ENCODE peak calls at places on chromosome 14, in ten cellular contexts. Y is CD8-positive, alpha-beta memory T cell; E is testis; S is IMR-90; N is esophagus squamous epithelium; L is lower leg skin; M is AG09309; P is ovary; U is cardiac muscle cell; F is fibroblast of the aortic adventitia. A is an unnamed sample.

GRCh38 chr14:30610719-30611388 is 11.3 kb upstream of the SCFD1 start:
- DNase-seq in Y (no peak), E (no peak), S (peak; percentile 81), N (no peak), L (peak; percentile 86), M (no peak), P (no peak), U (peak; percentile 87), F (peak; percentile 84), A (peak; percentile 41)

GRCh38 chr14:66074546-66074945 is 411.6 kb upstream of the CCDC196 start:
- DNase-seq in Y (no peak), E (no peak), S (no peak), N (no peak), L (no peak), M (no peak), P (no peak), U (no peak), F (no peak), A (no peak)

GRCh38 chr14:32702571-32702970 is 236.1 kb upstream of the NPAS3 start:
- DNase-seq in Y (no peak), E (peak; percentile 58), S (no peak), N (no peak), L (peak; percentile 85), M (no peak), P (peak; percentile 46), U (peak; percentile 40), F (peak; percentile 52), A (no peak)

GRCh38 chr14:63922696-63923421 is 70.1 kb downstream of the SYNE2 start:
- DNase-seq in Y (no peak), E (peak; percentile 60), S (peak; percentile 17), N (no peak), L (peak; percentile 78), M (peak; percentile 41), P (no peak), U (peak; percentile 92), F (peak; percentile 81), A (no peak)

GRCh38 chr14:68627050-68627867 is 165.6 kb downstream of the ZFP36L1 start:
- DNase-seq in Y (no peak), E (peak; percentile 75), S (no peak), N (no peak), L (peak; percentile 81), M (no peak), P (no peak), U (no peak), F (no peak), A (no peak)

GRCh38 chr14:96158735-96159134 is 45.9 kb upstream of the BDKRB2 start:
- DNase-seq in Y (no peak), E (no peak), S (no peak), N (no peak), L (peak; percentile 49), M (no peak), P (no peak), U (no peak), F (no peak), A (no peak)

GRCh38 chr14:72844528-72844927 is 49.4 kb downstream of the DPF3 start:
- DNase-seq in Y (no peak), E (no peak), S (no peak), N (no peak), L (no peak), M (no peak), P (no peak), U (no peak), F (no peak), A (no peak)

GRCh38 chr14:46819117-46819516 is 167.5 kb upstream of the RPL10L start:
- DNase-seq in Y (no peak), E (no peak), S (no peak), N (no peak), L (no peak), M (no peak), P (no peak), U (no peak), F (no peak), A (no peak)

GRCh38 chr14:50619569-50620141 is 48.5 kb downstream of the SAV1 start:
- DNase-seq in Y (no peak), E (no peak), S (peak; percentile 65), N (no peak), L (no peak), M (peak; percentile 38), P (no peak), U (peak; percentile 69), F (peak; percentile 75), A (no peak)

GRCh38 chr14:53462931-53463778 is 310.0 kb upstream of the DDHD1 start:
- DNase-seq in Y (no peak), E (no peak), S (no peak), N (no peak), L (no peak), M (no peak), P (no peak), U (no peak), F (no peak), A (no peak)

GRCh38 chr14:82029038-82029437 is 495.4 kb upstream of the SEL1L start:
- DNase-seq in Y (no peak), E (no peak), S (no peak), N (no peak), L (no peak), M (no peak), P (no peak), U (no peak), F (no peak), A (no peak)

GRCh38 chr14:37592288-37593274 is 2.5 kb downstream of the FOXA1 start:
- DNase-seq in Y (no peak), E (no peak), S (no peak), N (no peak), L (no peak), M (no peak), P (no peak), U (no peak), F (no peak), A (no peak)

GRCh38 chr14:95336192-95336760 is 16.6 kb upstream of the CLMN start:
- DNase-seq in Y (no peak), E (no peak), S (no peak), N (no peak), L (no peak), M (no peak), P (no peak), U (no peak), F (no peak), A (no peak)

GRCh38 chr14:24921903-24922302 is 128.0 kb downstream of the STXBP6 start:
- DNase-seq in Y (no peak), E (no peak), S (peak; percentile 60), N (no peak), L (no peak), M (no peak), P (no peak), U (peak; percentile 39), F (peak; percentile 20), A (peak; percentile 16)
- H3K4me3 ChIP-seq in Y (no peak overlapping the region), E (no peak overlapping the region), S (no peak overlapping the region), N (no peak overlapping the region), L (no peak overlapping the region), M (no peak overlapping the region), P (no peak overlapping the region), U (no peak overlapping the region), F (no peak overlapping the region), A (no peak overlapping the region)

GRCh38 chr14:101559624-101560533 is 1.4 kb upstream of the DIO3 start:
- DNase-seq in Y (no peak), E (peak; percentile 45), S (peak; percentile 3), N (no peak), L (no peak), M (no peak), P (peak; percentile 72), U (peak; percentile 48), F (no peak), A (no peak)
- H3K4me3 ChIP-seq in Y (no peak overlapping the region), E (peak overlapping the region; percentile 78), S (no peak overlapping the region), N (peak overlapping the region; percentile 43), L (peak overlapping the region; percentile 7), M (no peak overlapping the region), P (peak overlapping the region; percentile 75), U (peak overlapping the region; percentile 6), F (no peak overlapping the region), A (no peak overlapping the region)

GRCh38 chr14:88551094-88551870 is 3.5 kb downstream of the PTPN21 start:
- DNase-seq in Y (no peak), E (peak; percentile 85), S (peak; percentile 82), N (no peak), L (peak; percentile 96), M (peak; percentile 55), P (peak; percentile 77), U (peak; percentile 92), F (peak; percentile 89), A (peak; percentile 57)

GRCh38 chr14:88553886-88554457 is 835 bp downstream of the PTPN21 start:
- DNase-seq in Y (no peak), E (peak; percentile 58), S (peak; percentile 8), N (no peak), L (no peak), M (no peak), P (peak; percentile 25), U (peak; percentile 32), F (peak; percentile 42), A (no peak)

GRCh38 chr14:88551936-88552565 is 2.8 kb downstream of the PTPN21 start:
- DNase-seq in Y (no peak), E (peak; percentile 43), S (peak; percentile 19), N (no peak), L (no peak), M (no peak), P (peak; percentile 26), U (peak; percentile 38), F (peak; percentile 34), A (no peak)

GRCh38 chr14:88554458-88555286 is at the start of gene PTPN21:
- DNase-seq in Y (no peak), E (peak; percentile 86), S (peak; percentile 64), N (no peak), L (peak; percentile 95), M (no peak), P (peak; percentile 83), U (peak; percentile 83), F (peak; percentile 51), A (no peak)

GRCh38 chr14:88552859-88553258 is 1.9 kb downstream of the PTPN21 start:
- DNase-seq in Y (no peak), E (no peak), S (no peak), N (no peak), L (no peak), M (no peak), P (no peak), U (no peak), F (no peak), A (no peak)
- H3K4me3 ChIP-seq in Y (no peak overlapping the region), E (no peak overlapping the region), S (no peak overlapping the region), N (no peak overlapping the region), L (no peak overlapping the region), M (no peak overlapping the region), P (no peak overlapping the region), U (no peak overlapping the region), F (peak overlapping the region; percentile 84), A (no peak overlapping the region)

GRCh38 chr14:54627718-54628345 is 60.9 kb downstream of the SAMD4A start:
- DNase-seq in Y (peak; percentile 11), E (peak; percentile 35), S (peak; percentile 69), N (no peak), L (no peak), M (no peak), P (no peak), U (peak; percentile 80), F (peak; percentile 63), A (no peak)
- H3K4me3 ChIP-seq in Y (peak overlapping the region; percentile 52), E (no peak overlapping the region), S (no peak overlapping the region), N (peak overlapping the region; percentile 14), L (no peak overlapping the region), M (no peak overlapping the region), P (no peak overlapping the region), U (no peak overlapping the region), F (peak overlapping the region; percentile 41), A (peak overlapping the region; percentile 16)

DNA sequence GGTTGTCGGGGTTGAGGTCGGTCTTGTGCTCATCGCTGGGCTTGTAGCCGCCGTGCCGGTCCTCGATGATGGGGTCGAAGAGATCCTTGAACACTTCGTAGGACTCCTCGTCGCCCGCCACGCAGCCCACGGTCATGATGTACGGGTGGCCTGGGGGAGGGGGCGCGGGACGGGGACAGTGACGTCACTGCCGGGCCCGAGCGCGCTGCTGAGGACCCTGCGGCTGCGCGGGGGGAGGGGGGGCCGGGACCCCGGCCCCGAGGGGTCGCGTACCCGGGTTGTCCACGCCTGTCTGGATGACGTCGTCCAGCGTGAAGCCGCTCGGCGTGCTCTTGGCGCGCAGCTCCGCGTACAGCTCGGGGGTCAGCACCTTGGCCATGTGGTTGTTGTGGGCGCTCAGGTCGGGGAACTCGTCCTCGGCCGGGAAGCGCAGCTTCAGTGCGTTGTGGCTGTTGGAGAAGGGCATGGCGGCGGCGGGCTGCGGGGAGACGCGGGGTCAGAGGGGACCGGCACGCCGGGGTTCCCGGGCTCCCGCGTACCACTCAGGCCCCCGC is 525 bp downstream of the CKB start:
- DNase-seq in Y (no peak), E (no peak), S (no peak), N (no peak), L (peak; percentile 90), M (no peak), P (peak; percentile 72), U (no peak), F (no peak), A (no peak)
- H3K4me3 ChIP-seq in Y (peak overlapping the region; percentile 41), E (peak overlapping the region; percentile 88), S (peak overlapping the region; percentile 59), N (peak overlapping the region; percentile 54), L (peak overlapping the region; percentile 30), M (peak overlapping the region; percentile 18), P (peak overlapping the region; percentile 61), U (peak overlapping the region; percentile 55), F (peak overlapping the region; percentile 60), A (peak overlapping the region; percentile 51)

A was measured in skeletal muscle cell.